ENCODE peak calls at places on chromosomes 6 and 20, in six cellular contexts. I, F, M, X, Z and Y are unnamed samples. For H3K4me1 and H3K27me3, the result is how much of the 10 kb centered on the place peaks cover.

GRCh38 chr6:16756660-16757270 is 4.5 kb downstream of the ATXN1 start:
- DNase-seq in I (no peak), F (no peak), M (no peak), X (peak), Z (no peak), Y (no peak)

GRCh38 chr20:57993738-57994431 is 234.6 kb downstream of the ANKRD60 start:
- DNase-seq in I (no peak), F (no peak), M (no peak), X (no peak), Z (no peak), Y (no peak)

GRCh38 chr20:59749293-59749680 is 144.9 kb downstream of the PHACTR3 start:
- DNase-seq in I (no peak), F (no peak), M (no peak), X (no peak), Z (no peak), Y (no peak)

GRCh38 chr6:75368151-75368779 is 83.7 kb upstream of the TMEM30A start:
- DNase-seq in I (no peak), F (no peak), M (no peak), X (peak), Z (no peak), Y (peak)

GRCh38 chr6:109705258-109705657 is 14.2 kb downstream of the FIG4 start:
- DNase-seq in I (peak), F (peak), M (peak), X (peak), Z (peak), Y (peak)

GRCh38 chr6:161168281-161168891 is 105.5 kb downstream of the AGPAT4 start:
- DNase-seq in I (peak), F (no peak), M (peak), X (peak), Z (no peak), Y (no peak)

GRCh38 chr6:144285798-144286502 is 815 bp downstream of the UTRN start:
- DNase-seq in I (no peak), F (peak), M (peak), X (peak), Z (no peak), Y (peak)

GRCh38 chr6:43934183-43934802 is 164.3 kb downstream of the VEGFA start:
- DNase-seq in I (no peak), F (no peak), M (no peak), X (no peak), Z (no peak), Y (no peak)

GRCh38 chr20:50555687-50556086 is 45.5 kb downstream of the PTPN1 start:
- DNase-seq in I (no peak), F (no peak), M (no peak), X (no peak), Z (no peak), Y (no peak)

GRCh38 chr6:33164665-33165373 is 27.4 kb downstream of the COL11A2 start:
- DNase-seq in I (no peak), F (no peak), M (no peak), X (no peak), Z (no peak), Y (no peak)

GRCh38 chr20:51541189-51542032 is 1.1 kb downstream of the NFATC2 start:
- DNase-seq in I (no peak), F (peak), M (peak), X (peak), Z (no peak), Y (peak)

GRCh38 chr6:26363882-26364825 is 844 bp upstream of the BTN3A2 start:
- DNase-seq in I (no peak), F (no peak), M (peak), X (peak), Z (no peak), Y (no peak)

GRCh38 chr6:130425532-130425931 is 59.7 kb downstream of the TMEM200A start:
- DNase-seq in I (no peak), F (no peak), M (no peak), X (peak), Z (no peak), Y (no peak)

GRCh38 chr6:81934936-81935335 is 182.5 kb upstream of the TENT5A start:
- DNase-seq in I (no peak), F (no peak), M (no peak), X (no peak), Z (no peak), Y (no peak)

GRCh38 chr6:131362070-131362469 is 211.0 kb upstream of the ARG1 start:
- DNase-seq in I (no peak), F (no peak), M (no peak), X (no peak), Z (no peak), Y (no peak)

GRCh38 chr6:23280445-23280844 is 711.1 kb downstream of the HDGFL1 start:
- DNase-seq in I (no peak), F (no peak), M (no peak), X (no peak), Z (no peak), Y (no peak)

GRCh38 chr20:53824779-53825178 is 231.1 kb upstream of the ZNF217 start:
- DNase-seq in I (no peak), F (no peak), M (no peak), X (peak), Z (no peak), Y (no peak)

GRCh38 chr6:111663692-111664564 is 58.2 kb upstream of the TRAF3IP2 start:
- DNase-seq in I (no peak), F (peak), M (peak), X (peak), Z (no peak), Y (peak)

GRCh38 chr6:84161190-84161589 is 66.3 kb downstream of the CEP162 start:
- DNase-seq in I (no peak), F (no peak), M (no peak), X (no peak), Z (no peak), Y (no peak)

GRCh38 chr20:20410678-20411077 is 42.8 kb downstream of the INSM1 start:
- DNase-seq in I (no peak), F (peak), M (peak), X (no peak), Z (peak), Y (no peak)

GRCh38 chr6:13038315-13039261 is 289.7 kb downstream of the TBC1D7 start:
- DNase-seq in I (no peak), F (no peak), M (no peak), X (peak), Z (no peak), Y (no peak)

GRCh38 chr6:159312204-159312603 is 143.0 kb downstream of the FNDC1 start:
- DNase-seq in I (no peak), F (no peak), M (no peak), X (no peak), Z (no peak), Y (no peak)
- H3K4me1 ChIP-seq in I (under half), F (under half), M (under half), X (under half), Z (under half), Y (under half)

GRCh38 chr20:45097485-45098095 is 3.3 kb downstream of the KCNS1 start:
- DNase-seq in I (no peak), F (no peak), M (no peak), X (no peak), Z (no peak), Y (no peak)
- H3K4me3 ChIP-seq in I (no peak), F (peak), M (no peak), X (no peak), Z (no peak), Y (no peak)

GRCh38 chr6:28410767-28411166 is 11.2 kb upstream of the ZSCAN12 start:
- DNase-seq in I (no peak), F (no peak), M (no peak), X (no peak), Z (no peak), Y (no peak)
- H3K27me3 ChIP-seq in I (under half), F (under half), M (under half), X (under half), Z (under half), Y (under half)

DNA sequence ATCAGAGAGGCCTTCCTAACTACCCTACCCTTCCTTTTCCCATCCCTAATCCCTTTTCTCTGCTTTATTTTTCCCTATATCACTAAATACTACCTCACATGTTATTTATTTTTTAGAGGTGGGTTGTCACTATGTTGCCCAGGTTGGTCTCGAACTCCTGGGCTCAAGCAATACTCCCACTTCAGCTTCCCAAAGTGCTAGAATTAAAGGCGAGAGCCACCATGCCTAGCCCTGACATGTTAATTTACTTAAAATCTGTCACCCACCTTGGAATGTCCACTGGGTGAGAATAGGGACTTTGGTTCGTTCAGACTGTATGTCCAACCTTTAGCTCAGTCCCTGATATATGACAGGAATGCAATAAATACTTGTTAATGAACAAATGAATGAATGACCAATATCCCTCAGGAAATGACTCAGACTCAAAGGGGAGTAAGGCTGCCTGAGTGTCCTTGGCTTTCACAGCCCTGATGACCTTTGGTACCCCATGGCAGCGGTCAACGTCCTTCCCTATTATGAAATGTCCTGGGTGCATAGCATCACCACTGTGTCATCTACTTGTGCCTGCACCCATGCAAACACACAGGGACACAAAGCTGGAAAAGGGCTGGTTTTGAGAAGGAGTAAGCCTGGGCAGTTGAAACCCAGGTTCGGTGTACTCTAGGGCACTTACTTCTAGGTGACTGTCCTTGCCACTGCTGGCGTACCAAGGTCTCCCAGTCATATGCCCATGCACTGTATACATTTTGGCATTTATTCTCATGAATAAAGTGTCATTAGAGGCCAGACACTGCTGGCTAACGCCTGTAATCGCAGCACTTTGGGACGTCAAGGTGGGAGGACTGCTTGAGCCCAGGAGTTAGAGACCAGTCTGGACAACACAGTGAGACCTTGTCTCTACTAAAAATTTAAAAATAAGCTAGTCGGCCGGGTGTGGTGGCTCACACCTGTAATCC is 26.5 kb downstream of the BCL2L1 start:
- DNase-seq in I (peak), F (no peak), M (peak), X (peak), Z (no peak), Y (no peak)
- H3K4me1 ChIP-seq in I (half or more), F (half or more), M (under half), X (under half), Z (under half), Y (half or more)

DNA sequence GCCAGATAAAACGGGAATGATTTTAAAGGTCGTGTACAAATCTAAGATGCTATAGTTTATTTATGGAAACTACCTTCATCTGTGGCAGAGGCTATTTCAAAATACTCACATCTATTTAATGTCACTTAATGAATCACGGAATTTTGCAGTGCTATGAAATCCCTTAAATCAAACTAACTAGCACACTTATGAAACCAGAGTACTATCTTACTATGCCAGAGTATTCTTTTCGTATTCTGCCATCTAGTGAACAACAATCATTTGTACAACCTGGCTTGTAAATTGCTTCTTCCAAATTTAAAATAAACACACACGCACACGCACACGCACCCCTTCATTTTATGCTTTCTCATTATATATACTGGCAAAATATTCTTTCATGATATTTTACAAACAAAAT is 78.0 kb upstream of the BMP5 start:
- DNase-seq in I (peak), F (no peak), M (no peak), X (peak), Z (no peak), Y (no peak)
- H3K4me3 ChIP-seq in I (peak), F (peak), M (no peak), X (no peak), Z (no peak), Y (no peak)

DNA sequence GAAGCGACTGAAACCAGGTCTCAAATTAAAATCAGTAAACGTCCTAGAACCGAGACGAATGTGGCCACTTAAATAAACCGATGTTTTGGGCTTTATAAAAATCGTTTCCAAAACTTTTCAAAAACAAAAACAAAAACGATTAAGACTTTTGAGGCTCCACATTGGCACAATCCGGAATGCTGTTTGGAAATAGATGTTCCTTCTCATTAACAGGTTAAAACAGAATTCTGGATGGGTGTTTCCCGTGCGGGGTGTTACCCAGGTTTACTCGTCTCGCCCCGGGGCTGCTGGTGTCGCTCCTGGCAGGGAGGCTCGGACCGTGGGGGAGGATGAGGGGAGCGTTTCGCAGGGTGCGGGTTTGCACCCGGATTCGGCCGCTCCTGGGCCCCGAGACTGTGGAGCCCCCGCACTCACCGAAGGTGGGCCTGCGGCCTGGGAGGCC is 1.2 kb downstream of the GATA5 start:
- DNase-seq in I (no peak), F (no peak), M (no peak), X (no peak), Z (no peak), Y (no peak)
- H3K27me3 ChIP-seq in I (under half), F (half or more), M (under half), X (half or more), Z (under half), Y (half or more)